ENCODE peak calls at places on chromosomes 7 and 10, in seven cellular contexts. One of them, this sample, is unnamed.

GRCh38 chr10:62652114-62652513 is 152.4 kb upstream of the ADO start:
- DNase-seq in upper lobe of left lung: no peak
- DNase-seq in HCT116: no peak
- DNase-seq in breast epithelium: no peak
- DNase-seq in K562: no peak
- DNase-seq in Panc1: no peak
- DNase-seq in sigmoid colon: no peak
- DNase-seq in this sample: no peak

GRCh38 chr10:86402283-86402931 is 35.8 kb upstream of the GRID1 start:
- DNase-seq in upper lobe of left lung: no peak
- DNase-seq in HCT116: no peak
- DNase-seq in breast epithelium: no peak
- DNase-seq in K562: no peak
- DNase-seq in Panc1: no peak
- DNase-seq in sigmoid colon: no peak
- DNase-seq in this sample: no peak

GRCh38 chr7:99374121-99375064 is at the start of gene ARPC1B:
- DNase-seq in upper lobe of left lung: peak; percentile 95
- DNase-seq in HCT116: peak; percentile 41
- DNase-seq in breast epithelium: peak; percentile 65
- DNase-seq in K562: peak; percentile 99
- DNase-seq in Panc1: no peak
- DNase-seq in sigmoid colon: peak; percentile 87
- DNase-seq in this sample: peak; percentile 87

GRCh38 chr7:50632561-50633413 is 67.6 kb upstream of the DDC start:
- DNase-seq in upper lobe of left lung: peak; percentile 68
- DNase-seq in HCT116: peak; percentile 19
- DNase-seq in breast epithelium: no peak
- DNase-seq in K562: peak; percentile 65
- DNase-seq in Panc1: peak; percentile 30
- DNase-seq in sigmoid colon: no peak
- DNase-seq in this sample: peak; percentile 62

GRCh38 chr10:119028900-119029612 is 458 bp upstream of the NANOS1 start:
- DNase-seq in upper lobe of left lung: peak; percentile 80
- DNase-seq in HCT116: peak; percentile 85
- DNase-seq in breast epithelium: peak; percentile 82
- DNase-seq in K562: peak; percentile 96
- DNase-seq in Panc1: no peak
- DNase-seq in sigmoid colon: peak; percentile 95
- DNase-seq in this sample: peak; percentile 89

GRCh38 chr7:156527458-156527890 is 113.1 kb upstream of the RNF32 start:
- DNase-seq in upper lobe of left lung: no peak
- DNase-seq in HCT116: no peak
- DNase-seq in breast epithelium: no peak
- DNase-seq in K562: no peak
- DNase-seq in Panc1: no peak
- DNase-seq in sigmoid colon: no peak
- DNase-seq in this sample: no peak

GRCh38 chr10:82982110-82982608 is 1107.2 kb downstream of the NRG3 start:
- DNase-seq in upper lobe of left lung: no peak
- DNase-seq in HCT116: no peak
- DNase-seq in breast epithelium: no peak
- DNase-seq in K562: no peak
- DNase-seq in Panc1: peak; percentile 72
- DNase-seq in sigmoid colon: no peak
- DNase-seq in this sample: no peak

GRCh38 chr10:80700760-80701444 is 163.2 kb downstream of the SH2D4B start:
- DNase-seq in upper lobe of left lung: no peak
- DNase-seq in HCT116: no peak
- DNase-seq in breast epithelium: no peak
- DNase-seq in K562: no peak
- DNase-seq in Panc1: no peak
- DNase-seq in sigmoid colon: no peak
- DNase-seq in this sample: no peak

GRCh38 chr7:17058568-17058967 is 176.8 kb upstream of the AGR3 start:
- DNase-seq in upper lobe of left lung: no peak
- DNase-seq in HCT116: no peak
- DNase-seq in breast epithelium: no peak
- DNase-seq in K562: no peak
- DNase-seq in Panc1: no peak
- DNase-seq in sigmoid colon: no peak
- DNase-seq in this sample: no peak

DNA sequence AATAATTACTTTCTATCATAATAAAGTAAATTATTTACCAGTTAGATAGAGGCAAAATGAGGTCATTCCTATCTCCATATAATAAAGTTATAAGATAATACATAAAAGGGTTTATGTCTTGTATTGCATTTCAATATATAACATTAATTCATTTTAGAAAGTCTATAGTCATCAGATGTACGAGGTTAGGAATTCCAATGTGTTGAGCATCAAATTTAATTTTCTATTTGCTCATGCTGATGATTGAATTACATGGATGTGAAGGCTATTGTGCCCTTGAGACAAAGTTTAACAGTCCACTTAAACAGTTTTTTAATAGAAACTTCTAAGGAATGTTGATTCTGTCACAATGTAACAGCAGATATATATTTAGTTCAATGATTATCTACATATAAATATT is 678.3 kb upstream of the LRRN3 start:
- DNase-seq in upper lobe of left lung: no peak
- DNase-seq in HCT116: no peak
- DNase-seq in breast epithelium: no peak
- DNase-seq in K562: no peak
- DNase-seq in Panc1: no peak
- DNase-seq in sigmoid colon: no peak
- DNase-seq in this sample: no peak
- TF ChIP-seq CTCF in upper lobe of left lung: no peak
- TF ChIP-seq CTCF in HCT116: no peak
- TF ChIP-seq CTCF in breast epithelium: no peak
- TF ChIP-seq CTCF in K562: no peak
- TF ChIP-seq CTCF in Panc1: no peak
- TF ChIP-seq CTCF in sigmoid colon: no peak
- TF ChIP-seq CTCF in this sample: no peak

DNA sequence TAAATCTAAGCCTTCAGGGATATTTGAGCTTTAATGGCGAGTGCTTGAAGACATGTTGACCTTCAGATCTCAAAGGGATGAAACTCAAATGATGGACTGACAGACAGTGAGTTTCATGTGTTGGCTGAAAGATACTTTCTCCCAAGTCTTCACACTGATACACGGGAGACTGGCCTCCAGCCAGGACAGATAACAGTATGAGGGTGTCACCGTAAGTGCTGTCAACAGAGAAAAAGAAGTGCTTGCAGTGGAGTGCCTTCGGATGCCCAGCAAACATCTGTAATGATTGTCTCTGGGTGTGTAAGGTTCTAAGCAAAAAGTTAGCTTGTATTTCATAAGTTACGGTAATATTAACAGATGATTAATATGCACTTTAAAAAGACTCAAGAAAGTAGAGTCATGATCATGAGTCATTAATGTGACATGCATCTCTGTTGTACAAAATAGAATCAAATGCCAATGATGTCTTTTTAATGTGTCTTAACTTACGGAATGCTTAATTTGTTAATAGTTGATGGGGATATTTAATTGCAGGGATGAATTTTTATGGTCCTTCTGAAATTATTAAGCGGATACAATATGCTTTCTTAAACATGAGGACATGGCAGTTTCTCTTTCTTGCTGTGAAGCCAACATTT is 292.3 kb downstream of the GALNT17 start:
- DNase-seq in upper lobe of left lung: no peak
- DNase-seq in HCT116: no peak
- DNase-seq in breast epithelium: no peak
- DNase-seq in K562: no peak
- DNase-seq in Panc1: no peak
- DNase-seq in sigmoid colon: no peak
- DNase-seq in this sample: no peak
- H3K9me3 ChIP-seq in upper lobe of left lung: no peaks in the 10 kb centered on the region
- H3K9me3 ChIP-seq in HCT116: peaks cover 5% of the 10 kb centered on the region
- H3K9me3 ChIP-seq in breast epithelium: peaks cover 13% of the 10 kb centered on the region
- H3K9me3 ChIP-seq in K562: no peaks in the 10 kb centered on the region
- H3K9me3 ChIP-seq in Panc1: no peaks in the 10 kb centered on the region
- H3K9me3 ChIP-seq in sigmoid colon: no peaks in the 10 kb centered on the region
- H3K9me3 ChIP-seq in this sample: peaks cover 8% of the 10 kb centered on the region

GRCh38 chr10:68600041-68600778 is 40.1 kb downstream of the TET1 start:
- DNase-seq in upper lobe of left lung: peak; percentile 54
- DNase-seq in HCT116: peak; percentile 70
- DNase-seq in breast epithelium: peak; percentile 64
- DNase-seq in K562: peak; percentile 68
- DNase-seq in Panc1: peak; percentile 20
- DNase-seq in sigmoid colon: peak; percentile 82
- DNase-seq in this sample: peak; percentile 65
- TF ChIP-seq POLR2AphosphoS5 in upper lobe of left lung: no peak
- TF ChIP-seq POLR2AphosphoS5 in HCT116: peak; percentile 35
- TF ChIP-seq POLR2AphosphoS5 in breast epithelium: no peak
- TF ChIP-seq POLR2AphosphoS5 in K562: no peak
- TF ChIP-seq POLR2AphosphoS5 in Panc1: no peak
- TF ChIP-seq POLR2AphosphoS5 in sigmoid colon: peak; percentile 52
- TF ChIP-seq POLR2AphosphoS5 in this sample: peak; percentile 46

GRCh38 chr10:63935705-63936104 is 414.5 kb downstream of the REEP3 start:
- DNase-seq in upper lobe of left lung: no peak
- DNase-seq in HCT116: no peak
- DNase-seq in breast epithelium: no peak
- DNase-seq in K562: no peak
- DNase-seq in Panc1: no peak
- DNase-seq in sigmoid colon: no peak
- DNase-seq in this sample: no peak
- TF ChIP-seq CTCF in upper lobe of left lung: no peak
- TF ChIP-seq CTCF in HCT116: peak; percentile 37
- TF ChIP-seq CTCF in breast epithelium: no peak
- TF ChIP-seq CTCF in K562: peak; percentile 46
- TF ChIP-seq CTCF in Panc1: peak; percentile 41
- TF ChIP-seq CTCF in sigmoid colon: no peak
- TF ChIP-seq CTCF in this sample: no peak

DNA sequence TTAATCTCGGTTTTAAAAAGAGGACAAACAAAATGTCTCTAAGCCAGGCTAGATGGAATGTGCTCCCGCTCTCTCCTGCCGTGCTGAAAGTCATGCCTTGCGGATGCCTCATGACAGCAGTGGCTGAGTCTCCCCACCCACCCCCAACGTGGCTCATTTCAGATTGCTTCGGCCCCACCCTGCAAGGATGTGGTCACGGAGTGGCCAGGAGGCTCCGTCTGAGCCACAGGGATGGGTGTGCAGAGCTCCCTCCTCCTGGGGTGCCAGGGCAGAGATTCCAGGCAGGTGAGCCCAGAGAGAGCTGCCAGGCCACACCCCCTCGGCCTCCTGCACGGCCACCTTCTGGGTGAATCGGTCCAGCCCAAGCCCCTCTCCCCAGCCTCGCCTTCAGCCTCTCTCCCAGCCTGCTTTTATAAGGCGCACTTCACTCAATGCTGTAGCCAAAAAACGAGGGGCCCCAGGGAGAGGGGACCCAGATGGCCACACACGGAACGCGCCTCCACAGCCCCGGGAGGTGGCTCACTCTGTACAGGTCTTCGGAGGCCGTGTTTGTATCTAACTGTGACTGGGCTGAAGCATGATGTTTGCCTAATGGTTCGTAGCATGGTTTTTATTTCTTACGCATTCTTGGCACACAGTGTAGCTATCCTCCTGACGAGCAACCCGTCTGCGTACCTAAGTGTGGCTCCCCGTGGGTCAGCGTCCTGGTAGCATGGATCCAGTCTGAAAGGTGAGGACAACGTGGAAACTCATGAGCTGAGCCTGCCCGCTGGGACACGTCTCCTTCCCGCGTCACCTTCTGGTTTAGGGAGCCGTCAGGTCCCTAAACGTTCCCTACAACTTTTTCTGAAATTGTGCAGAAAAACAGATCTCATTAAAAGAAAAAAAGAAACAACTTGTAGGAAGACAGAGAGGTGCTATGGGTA is 413.8 kb upstream of the FOXK1 start:
- DNase-seq in upper lobe of left lung: no peak
- DNase-seq in HCT116: no peak
- DNase-seq in breast epithelium: no peak
- DNase-seq in K562: no peak
- DNase-seq in Panc1: no peak
- DNase-seq in sigmoid colon: no peak
- DNase-seq in this sample: no peak
- H3K9me3 ChIP-seq in upper lobe of left lung: no peaks in the 10 kb centered on the region
- H3K9me3 ChIP-seq in HCT116: no peaks in the 10 kb centered on the region
- H3K9me3 ChIP-seq in breast epithelium: no peaks in the 10 kb centered on the region
- H3K9me3 ChIP-seq in K562: no peaks in the 10 kb centered on the region
- H3K9me3 ChIP-seq in Panc1: no peaks in the 10 kb centered on the region
- H3K9me3 ChIP-seq in sigmoid colon: no peaks in the 10 kb centered on the region
- H3K9me3 ChIP-seq in this sample: no peaks in the 10 kb centered on the region

DNA sequence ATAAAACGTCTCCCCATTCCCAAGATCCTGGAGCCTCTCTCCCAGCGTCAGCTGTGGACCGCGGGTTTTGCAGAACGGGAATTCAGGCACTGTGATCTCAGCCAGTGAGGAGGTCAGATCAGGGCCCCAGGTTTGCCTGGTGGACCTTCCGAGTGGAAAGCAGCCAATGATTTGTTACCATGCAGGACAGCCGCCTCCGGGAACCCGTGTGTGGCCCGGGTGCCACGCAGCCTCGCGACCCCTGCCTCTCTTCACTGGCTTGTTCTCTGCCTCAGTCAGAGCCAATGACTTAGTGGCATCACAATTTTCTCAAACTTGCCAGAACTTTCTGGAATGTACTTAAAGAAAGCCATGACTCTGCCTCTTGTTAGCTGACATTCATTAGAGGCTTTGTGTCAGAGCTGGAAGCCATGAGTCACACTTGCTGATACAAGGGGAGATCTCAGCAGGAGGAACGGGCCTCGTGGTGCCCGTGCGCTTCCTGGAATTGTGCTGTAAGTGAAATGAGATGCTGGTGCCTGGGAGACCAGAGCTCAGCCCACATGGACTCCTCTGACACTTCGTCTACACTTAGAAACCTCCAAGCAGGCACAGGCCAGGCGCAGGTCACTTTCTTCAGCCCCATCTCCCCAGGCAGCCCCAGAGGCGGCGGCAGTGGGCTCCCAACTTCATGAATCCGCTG is 246.0 kb downstream of the KLF6 start:
- DNase-seq in upper lobe of left lung: peak; percentile 45
- DNase-seq in HCT116: no peak
- DNase-seq in breast epithelium: no peak
- DNase-seq in K562: peak; percentile 23
- DNase-seq in Panc1: no peak
- DNase-seq in sigmoid colon: peak; percentile 84
- DNase-seq in this sample: peak; percentile 34
- TF ChIP-seq POLR2AphosphoS5 in upper lobe of left lung: peak; percentile 27
- TF ChIP-seq POLR2AphosphoS5 in HCT116: no peak
- TF ChIP-seq POLR2AphosphoS5 in breast epithelium: no peak
- TF ChIP-seq POLR2AphosphoS5 in K562: no peak
- TF ChIP-seq POLR2AphosphoS5 in Panc1: no peak
- TF ChIP-seq POLR2AphosphoS5 in sigmoid colon: peak; percentile 75
- TF ChIP-seq POLR2AphosphoS5 in this sample: peak; percentile 48

DNA sequence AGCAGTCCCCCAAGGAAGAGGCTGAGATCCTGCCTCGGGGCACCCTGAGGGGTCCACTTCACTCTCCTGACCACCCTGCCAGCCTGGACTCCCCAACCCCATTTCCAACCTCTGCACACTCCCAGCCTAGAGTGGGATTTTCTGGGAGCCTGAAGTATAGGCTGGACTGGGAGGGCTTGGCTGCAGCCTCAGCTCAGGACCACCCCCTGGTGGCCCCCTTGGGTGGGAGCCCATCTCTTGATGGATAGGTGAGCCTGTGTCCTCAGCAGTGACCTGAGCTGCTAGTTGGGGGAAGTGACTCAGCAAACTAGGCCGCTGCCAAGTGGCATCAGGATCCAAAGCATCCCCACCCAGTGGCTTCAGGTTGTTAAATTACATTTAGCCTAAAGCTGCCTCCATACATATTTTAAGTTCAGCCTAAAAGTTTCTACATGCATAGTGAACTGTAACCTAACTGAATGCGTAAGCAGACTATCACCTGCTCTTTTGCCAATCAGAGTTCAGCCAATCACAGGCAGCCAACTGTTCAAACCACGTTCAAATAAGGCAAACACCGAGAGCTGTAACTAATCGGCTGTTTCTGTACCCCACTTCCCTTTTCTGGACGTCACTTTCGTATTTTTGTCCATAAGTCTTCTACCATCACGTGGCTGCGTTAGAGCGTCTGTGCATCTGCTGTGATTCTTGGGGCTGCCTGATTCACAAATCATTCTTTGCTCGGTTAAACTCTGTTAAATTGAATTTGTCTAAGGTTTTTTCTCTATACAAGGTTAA is 144.0 kb downstream of the PLPP4 start:
- DNase-seq in upper lobe of left lung: no peak
- DNase-seq in HCT116: no peak
- DNase-seq in breast epithelium: no peak
- DNase-seq in K562: peak; percentile 16
- DNase-seq in Panc1: no peak
- DNase-seq in sigmoid colon: no peak
- DNase-seq in this sample: no peak
- TF ChIP-seq CTCF in upper lobe of left lung: no peak
- TF ChIP-seq CTCF in HCT116: peak; percentile 4
- TF ChIP-seq CTCF in breast epithelium: no peak
- TF ChIP-seq CTCF in K562: no peak
- TF ChIP-seq CTCF in Panc1: peak; percentile 19
- TF ChIP-seq CTCF in sigmoid colon: no peak
- TF ChIP-seq CTCF in this sample: no peak